ENCODE peak calls at places on chromosomes 12 and 14, in four cellular contexts. V is spleen, I is ovary, J is neural progenitor cell. N is an unnamed sample. For H3K4me1, the result is how much of the 10 kb centered on the place peaks cover.

GRCh38 chr14:87133073-87133815 is 859.7 kb downstream of the GALC start:
- DNase-seq in V (no peak), I (no peak), J (no peak), N (no peak)

GRCh38 chr12:50751921-50752721 is 11.8 kb upstream of the ATF1 start:
- DNase-seq in V (no peak), I (no peak), J (no peak), N (no peak)

GRCh38 chr14:105229099-105229655 is 19.2 kb upstream of the BTBD6 start:
- DNase-seq in V (peak), I (no peak), J (no peak), N (no peak)

GRCh38 chr14:89425931-89426330 is 8.9 kb upstream of the FOXN3 start:
- DNase-seq in V (no peak), I (no peak), J (no peak), N (no peak)

GRCh38 chr12:44875954-44876553 is at the start of gene NELL2:
- DNase-seq in V (peak), I (no peak), J (peak), N (peak)

GRCh38 chr14:50477760-50478159 is 54.6 kb downstream of the MAP4K5 start:
- DNase-seq in V (no peak), I (no peak), J (no peak), N (no peak)

GRCh38 chr14:22737052-22737451 is 29.4 kb upstream of the OXA1L start:
- DNase-seq in V (no peak), I (no peak), J (no peak), N (no peak)

GRCh38 chr14:24058260-24058950 is 6.6 kb downstream of the CARMIL3 start:
- DNase-seq in V (peak), I (peak), J (peak), N (peak)

GRCh38 chr12:48861111-48861510 is 4.6 kb downstream of the RND1 start:
- DNase-seq in V (no peak), I (no peak), J (no peak), N (no peak)

GRCh38 chr14:60964901-60965300 is 16.0 kb downstream of the TRMT5 start:
- DNase-seq in V (no peak), I (no peak), J (no peak), N (no peak)

GRCh38 chr12:125999643-126000042 is 934.4 kb downstream of the AACS start:
- DNase-seq in V (no peak), I (no peak), J (no peak), N (no peak)

GRCh38 chr14:23402296-23403138 is 5.6 kb downstream of the MYH6 start:
- DNase-seq in V (no peak), I (no peak), J (no peak), N (no peak)

GRCh38 chr14:97380539-97380941 is 583.4 kb downstream of the VRK1 start:
- DNase-seq in V (no peak), I (no peak), J (no peak), N (no peak)

GRCh38 chr12:103626498-103626897 is 39.4 kb downstream of the STAB2 start:
- DNase-seq in V (no peak), I (no peak), J (peak), N (no peak)

GRCh38 chr14:55847766-55848165 is 267.8 kb downstream of the KTN1 start:
- DNase-seq in V (no peak), I (no peak), J (no peak), N (no peak)

GRCh38 chr14:50865677-50866076 is 6.2 kb upstream of the ABHD12B start:
- DNase-seq in V (no peak), I (no peak), J (no peak), N (no peak)

GRCh38 chr12:76637807-76638206 is 78.2 kb upstream of the OSBPL8 start:
- DNase-seq in V (no peak), I (no peak), J (no peak), N (no peak)

GRCh38 chr14:81303258-81303935 is 82.6 kb upstream of the GTF2A1 start:
- DNase-seq in V (peak), I (no peak), J (no peak), N (no peak)

GRCh38 chr14:81305743-81306142 is 85.0 kb upstream of the GTF2A1 start:
- DNase-seq in V (no peak), I (no peak), J (no peak), N (no peak)

GRCh38 chr14:81301371-81301770 is 80.6 kb upstream of the GTF2A1 start:
- DNase-seq in V (no peak), I (no peak), J (no peak), N (no peak)

GRCh38 chr14:81301813-81302212 is 81.1 kb upstream of the GTF2A1 start:
- DNase-seq in V (no peak), I (no peak), J (no peak), N (no peak)

DNA sequence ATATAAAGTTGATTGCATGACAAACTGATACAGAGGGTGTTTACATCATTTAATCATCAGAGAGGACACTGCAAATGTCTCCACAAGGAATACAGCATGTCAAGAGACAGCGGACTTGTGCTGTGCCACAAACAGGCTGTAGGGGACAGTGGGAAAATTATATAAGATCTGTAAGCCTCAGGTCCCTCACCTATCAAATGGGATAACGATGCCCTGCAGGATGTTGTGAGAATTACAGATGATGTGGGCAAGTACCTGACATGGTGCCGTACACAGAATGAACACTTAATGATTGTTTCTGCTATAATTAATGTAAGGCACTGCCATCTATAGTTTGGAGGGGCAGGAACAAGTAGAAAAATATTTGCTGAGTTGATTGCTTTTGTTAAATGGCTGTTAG is 81.9 kb upstream of the GTF2A1 start:
- DNase-seq in V (no peak), I (no peak), J (no peak), N (no peak)
- H3K27ac ChIP-seq in V (no peak), I (no peak), J (no peak), N (no peak)

GRCh38 chr12:14402697-14403096 is 37.2 kb downstream of the ATF7IP start:
- DNase-seq in V (no peak), I (no peak), J (no peak), N (no peak)
- H3K4me1 ChIP-seq in V (half or more), I (under half), J (under half), N (half or more)

GRCh38 chr12:16245199-16245598 is 32.3 kb downstream of the SLC15A5 start:
- DNase-seq in V (no peak), I (no peak), J (no peak), N (no peak)
- H3K27ac ChIP-seq in V (no peak), I (no peak), J (no peak), N (no peak)

GRCh38 chr12:46555379-46555778 is 182.8 kb upstream of the SLC38A2 start:
- DNase-seq in V (no peak), I (no peak), J (no peak), N (no peak)
- H3K4me1 ChIP-seq in V (under half), I (under half), J (under half), N (under half)

DNA sequence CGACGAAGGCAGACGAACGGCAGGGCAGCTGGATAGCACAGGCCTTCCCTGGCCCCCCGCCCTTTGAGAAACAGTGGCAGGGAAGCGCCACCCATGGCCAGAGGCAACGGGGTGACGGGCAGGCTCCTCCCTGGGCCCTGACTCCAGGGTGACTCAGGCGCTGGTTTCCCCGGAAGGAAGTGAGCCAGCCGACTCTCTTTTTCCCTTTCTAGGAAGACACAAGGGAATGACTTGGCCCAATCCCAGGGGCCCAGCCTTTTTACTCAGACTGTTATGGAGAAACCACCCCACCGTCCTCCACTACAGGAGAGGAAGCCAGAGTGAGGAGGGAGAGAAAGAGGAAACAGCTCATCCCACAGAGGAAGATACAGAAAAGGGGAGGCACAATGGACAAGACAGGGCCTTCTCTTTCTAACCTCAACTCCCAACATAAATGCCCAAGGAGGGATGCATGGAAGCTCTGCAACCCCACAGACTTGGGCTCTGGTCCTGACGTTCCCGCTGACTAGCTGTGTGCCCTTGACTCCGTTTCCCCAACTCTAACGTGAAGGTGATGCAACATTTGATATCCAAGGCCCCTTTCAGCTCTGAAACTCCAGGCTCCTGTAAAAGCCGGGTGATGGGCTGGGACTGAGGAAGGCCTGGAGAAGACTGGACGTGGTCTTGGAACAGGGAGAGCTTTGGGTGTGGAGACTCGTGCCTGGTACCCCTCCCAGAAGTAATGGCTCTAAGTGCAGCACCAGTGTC is 27.9 kb downstream of the ACTN1 start:
- DNase-seq in V (peak), I (peak), J (no peak), N (no peak)
- H3K27ac ChIP-seq in V (peak), I (peak), J (no peak), N (no peak)

DNA sequence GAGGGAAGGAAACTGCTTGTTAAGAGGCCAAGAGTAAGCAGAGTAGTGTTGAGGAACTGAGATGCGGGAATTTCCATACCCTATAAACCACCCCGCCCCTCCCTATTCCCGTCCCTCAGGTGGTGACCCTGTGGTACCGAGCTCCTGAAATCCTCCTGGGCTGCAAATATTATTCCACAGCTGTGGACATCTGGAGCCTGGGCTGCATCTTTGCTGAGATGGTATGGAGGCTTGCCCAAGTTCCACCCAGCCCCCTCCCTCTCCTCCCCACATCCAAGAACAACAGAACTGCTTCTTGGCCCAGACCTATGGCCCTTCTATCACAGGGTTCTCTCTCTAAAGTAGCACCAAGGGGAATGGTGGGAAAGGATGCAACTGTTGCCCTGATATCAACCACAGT is 2.7 kb downstream of the CDK2 start:
- DNase-seq in V (no peak), I (no peak), J (no peak), N (no peak)
- H3K4me1 ChIP-seq in V (half or more), I (under half), J (under half), N (under half)

GRCh38 chr12:122965356-122965755 is 907 bp downstream of the ABCB9 start:
- DNase-seq in V (no peak), I (no peak), J (peak), N (no peak)

GRCh38 chr12:122965851-122966742 is at the start of gene ABCB9:
- DNase-seq in V (peak), I (peak), J (peak), N (peak)

GRCh38 chr12:122967151-122967550 is 888 bp upstream of the ABCB9 start:
- DNase-seq in V (no peak), I (no peak), J (no peak), N (no peak)

GRCh38 chr12:122968104-122968503 is 1.8 kb upstream of the ABCB9 start:
- DNase-seq in V (no peak), I (no peak), J (no peak), N (no peak)

DNA sequence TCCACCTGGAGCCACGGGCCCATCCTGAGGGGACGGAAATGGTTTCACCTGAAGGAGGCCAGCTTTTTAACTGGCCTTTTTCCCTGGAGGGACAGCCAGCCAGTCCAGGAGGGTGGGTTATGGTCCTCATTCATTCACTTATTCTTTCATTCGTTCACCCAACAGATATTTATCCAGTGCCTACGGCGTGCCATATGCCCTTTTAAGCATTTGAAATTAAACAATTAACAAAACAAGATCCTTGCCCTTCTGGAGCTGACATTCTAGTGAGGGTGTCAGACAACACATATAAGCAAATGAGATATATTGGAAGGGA is 438 bp upstream of the ABCB9 start:
- DNase-seq in V (no peak), I (no peak), J (no peak), N (no peak)
- H3K27ac ChIP-seq in V (peak), I (no peak), J (no peak), N (no peak)

GRCh38 chr14:39351708-39352107 is 80.5 kb downstream of the FBXO33 start:
- DNase-seq in V (no peak), I (no peak), J (no peak), N (no peak)
- H3K4me1 ChIP-seq in V (under half), I (under half), J (under half), N (under half)

DNA sequence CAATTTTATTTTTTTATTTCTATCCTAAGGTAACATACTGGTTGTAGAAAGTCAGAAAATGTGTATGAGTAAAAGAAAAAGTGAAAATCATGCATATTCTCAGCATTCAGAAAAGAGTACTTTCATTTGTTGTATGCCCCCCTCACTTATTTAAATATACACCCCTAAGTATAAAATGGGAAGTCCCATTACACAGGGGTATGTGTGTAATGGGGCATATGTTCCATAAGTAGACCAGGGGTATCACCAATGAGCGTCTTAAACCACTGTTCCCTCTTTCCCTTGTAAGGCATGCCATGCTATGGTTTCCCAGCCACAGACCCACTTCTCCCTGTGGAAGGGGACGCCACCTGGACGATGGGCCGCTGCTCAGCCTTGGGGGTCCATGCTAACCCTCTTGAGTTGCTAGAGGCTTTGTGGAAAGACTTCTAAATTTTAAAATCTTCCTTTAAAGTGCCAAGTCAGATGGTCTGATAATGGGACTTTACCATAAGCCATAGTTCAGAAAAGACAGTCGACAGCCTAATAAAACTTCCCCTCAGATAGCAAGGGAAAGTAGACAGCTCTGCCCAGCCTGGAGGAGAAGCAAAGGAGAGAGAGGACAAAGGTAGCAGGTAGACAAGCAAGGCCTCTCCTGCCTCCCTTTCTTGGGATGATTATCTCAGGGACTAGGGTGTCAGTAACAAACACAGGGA is 118.2 kb downstream of the ZFP36L1 start:
- DNase-seq in V (no peak), I (no peak), J (no peak), N (no peak)
- H3K27ac ChIP-seq in V (no peak), I (no peak), J (no peak), N (no peak)

GRCh38 chr12:109109756-109110350 is 6.5 kb upstream of the ACACB start:
- DNase-seq in V (peak), I (no peak), J (no peak), N (no peak)

GRCh38 chr12:109112720-109113465 is 3.5 kb upstream of the ACACB start:
- DNase-seq in V (peak), I (no peak), J (no peak), N (no peak)

GRCh38 chr12:109114644-109115043 is 1.7 kb upstream of the ACACB start:
- DNase-seq in V (no peak), I (no peak), J (no peak), N (no peak)

GRCh38 chr12:109113661-109114321 is 2.6 kb upstream of the ACACB start:
- DNase-seq in V (no peak), I (no peak), J (no peak), N (no peak)

DNA sequence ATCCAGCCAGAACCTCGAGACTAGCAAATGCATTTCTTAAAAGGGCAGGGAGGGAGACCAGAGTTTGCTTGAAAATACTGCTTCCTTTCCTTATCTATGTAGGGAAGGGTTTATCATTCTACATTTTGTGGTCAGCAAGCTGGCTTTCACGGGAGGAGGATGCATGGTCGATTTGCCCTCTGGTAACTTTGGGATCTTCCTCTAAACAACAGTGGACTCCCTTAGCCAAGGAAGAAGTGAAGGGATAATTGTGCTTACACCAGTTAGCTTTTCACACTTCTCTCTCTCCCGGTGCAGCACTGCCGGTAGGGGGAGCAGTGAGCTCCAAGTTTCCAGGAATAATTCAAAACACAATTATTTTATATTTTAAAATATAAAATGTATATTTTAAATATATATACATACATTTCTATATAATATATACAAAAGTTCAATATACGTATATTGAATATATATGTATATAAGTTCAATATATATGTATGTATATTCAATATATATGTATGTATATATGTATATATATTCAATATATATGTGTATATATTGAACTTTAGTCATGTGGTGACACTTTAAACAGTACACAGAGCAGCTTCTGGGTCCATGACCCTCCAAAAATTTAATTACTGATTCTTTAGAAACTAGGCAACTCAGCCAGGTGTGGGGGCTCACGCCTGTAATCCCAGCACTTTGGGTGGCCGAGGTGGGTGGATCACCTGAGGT is 4.5 kb upstream of the ACACB start:
- DNase-seq in V (peak), I (peak), J (peak), N (peak)
- H3K4me1 ChIP-seq in V (half or more), I (under half), J (under half), N (under half)

N was measured in CD4-positive, alpha-beta memory T cell.